ENCODE peak calls at places on chromosome 6, in nine cellular contexts. Y, O, U, M, I, Q, R, C and E are unnamed samples.

GRCh38 chr6:96963809-96964208 is 39.3 kb downstream of the KLHL32 start:
- DNase-seq in Y (no peak), O (no peak), U (no peak), M (no peak), I (no peak), Q (no peak), R (no peak), C (no peak), E (no peak)

GRCh38 chr6:153084393-153084792 is 46.7 kb downstream of the RGS17 start:
- DNase-seq in Y (no peak), O (no peak), U (no peak), M (no peak), I (no peak), Q (no peak), R (no peak), C (no peak), E (no peak)

GRCh38 chr6:11298651-11299420 is 66.4 kb upstream of the NEDD9 start:
- DNase-seq in Y (no peak), O (no peak), U (no peak), M (no peak), I (no peak), Q (no peak), R (no peak), C (no peak), E (no peak)

GRCh38 chr6:149862901-149863595 is 1.1 kb downstream of the LRP11 start:
- DNase-seq in Y (peak; percentile 95), O (peak; percentile 63), U (no peak), M (peak; percentile 56), I (peak; percentile 59), Q (no peak), R (peak; percentile 58), C (peak; percentile 30), E (peak; percentile 56)

GRCh38 chr6:157099912-157100593 is 223.3 kb downstream of the TMEM242 start:
- DNase-seq in Y (no peak), O (no peak), U (no peak), M (no peak), I (no peak), Q (peak; percentile 21), R (no peak), C (peak; percentile 81), E (no peak)

GRCh38 chr6:56842602-56843475 is 112.1 kb upstream of the BEND6 start:
- DNase-seq in Y (peak; percentile 88), O (no peak), U (no peak), M (peak; percentile 52), I (peak; percentile 46), Q (no peak), R (peak; percentile 65), C (no peak), E (no peak)

GRCh38 chr6:13573255-13573654 is 1.1 kb upstream of the SIRT5 start:
- DNase-seq in Y (no peak), O (no peak), U (no peak), M (no peak), I (no peak), Q (no peak), R (no peak), C (no peak), E (no peak)

GRCh38 chr6:36126553-36127458 is 3.5 kb upstream of the MAPK13 start:
- DNase-seq in Y (no peak), O (no peak), U (no peak), M (no peak), I (no peak), Q (no peak), R (no peak), C (no peak), E (no peak)

GRCh38 chr6:87408721-87409155 is 966 bp downstream of the CFAP206 start:
- DNase-seq in Y (no peak), O (no peak), U (peak; percentile 29), M (no peak), I (no peak), Q (no peak), R (no peak), C (no peak), E (no peak)